ENCODE peak calls at places on chromosomes 3 and 15, in seven cellular contexts. R is lower lobe of right lung, T is transverse colon, N is neural progenitor cell, C is aorta, X is heart left ventricle, H is IMR-90. E is an unnamed sample. For H3K27me3 and H3K4me1, the result is how much of the 10 kb centered on the place peaks cover.

GRCh38 chr15:58138106-58138505 is at the start of gene AQP9:
- DNase-seq in R (no peak), T (no peak), N (no peak), C (no peak), X (no peak), H (no peak), E (no peak)

GRCh38 chr3:100776736-100777135 is 67.4 kb downstream of the TFG start:
- DNase-seq in R (no peak), T (no peak), N (peak), C (no peak), X (no peak), H (peak), E (no peak)

GRCh38 chr3:84820126-84820525 is 138.7 kb upstream of the CADM2 start:
- DNase-seq in R (no peak), T (no peak), N (no peak), C (no peak), X (no peak), H (no peak), E (no peak)

GRCh38 chr3:178367817-178368617 is 168.2 kb upstream of the KCNMB2 start:
- DNase-seq in R (no peak), T (no peak), N (no peak), C (no peak), X (no peak), H (no peak), E (no peak)

GRCh38 chr15:29900237-29901189 is 78.2 kb upstream of the TJP1 start:
- DNase-seq in R (no peak), T (no peak), N (no peak), C (no peak), X (no peak), H (no peak), E (no peak)

GRCh38 chr3:107985496-107985895 is 105.3 kb downstream of the CD47 start:
- DNase-seq in R (no peak), T (no peak), N (no peak), C (no peak), X (no peak), H (no peak), E (no peak)

GRCh38 chr15:70643783-70644125 is 119.6 kb downstream of the UACA start:
- DNase-seq in R (no peak), T (no peak), N (no peak), C (no peak), X (no peak), H (no peak), E (no peak)

GRCh38 chr15:79849789-79850188 is 47.0 kb downstream of the MTHFS start:
- DNase-seq in R (no peak), T (no peak), N (peak), C (no peak), X (no peak), H (peak), E (no peak)

GRCh38 chr3:90054306-90054705 is 946.9 kb downstream of the EPHA3 start:
- DNase-seq in R (no peak), T (no peak), N (no peak), C (no peak), X (no peak), H (no peak), E (no peak)

GRCh38 chr3:45225465-45226205 is 452 bp downstream of the TMEM158 start:
- DNase-seq in R (peak), T (no peak), N (peak), C (peak), X (peak), H (no peak), E (peak)

GRCh38 chr3:45226206-45226915 is at the start of gene TMEM158:
- DNase-seq in R (peak), T (peak), N (peak), C (peak), X (peak), H (peak), E (peak)

GRCh38 chr3:45224824-45225464 is 1.1 kb downstream of the TMEM158 start:
- DNase-seq in R (peak), T (peak), N (peak), C (peak), X (peak), H (peak), E (peak)

GRCh38 chr3:45227131-45227819 is 1.2 kb upstream of the TMEM158 start:
- DNase-seq in R (no peak), T (no peak), N (peak), C (no peak), X (no peak), H (no peak), E (no peak)

GRCh38 chr3:45223889-45224730 is 2.0 kb downstream of the TMEM158 start:
- DNase-seq in R (no peak), T (no peak), N (no peak), C (no peak), X (no peak), H (peak), E (no peak)
- H3K27ac ChIP-seq in R (no peak), T (no peak), N (no peak), C (no peak), X (no peak), H (peak), E (no peak)

GRCh38 chr3:37126856-37127255 is 47.5 kb downstream of the LRRFIP2 start:
- DNase-seq in R (no peak), T (no peak), N (no peak), C (no peak), X (no peak), H (no peak), E (no peak)

GRCh38 chr3:37125702-37126101 is 48.7 kb downstream of the LRRFIP2 start:
- DNase-seq in R (no peak), T (no peak), N (no peak), C (no peak), X (no peak), H (no peak), E (no peak)

GRCh38 chr3:37129871-37130270 is 44.5 kb downstream of the LRRFIP2 start:
- DNase-seq in R (no peak), T (no peak), N (no peak), C (no peak), X (no peak), H (peak), E (no peak)

GRCh38 chr3:37125195-37125594 is 49.2 kb downstream of the LRRFIP2 start:
- DNase-seq in R (no peak), T (no peak), N (no peak), C (no peak), X (no peak), H (no peak), E (no peak)

DNA sequence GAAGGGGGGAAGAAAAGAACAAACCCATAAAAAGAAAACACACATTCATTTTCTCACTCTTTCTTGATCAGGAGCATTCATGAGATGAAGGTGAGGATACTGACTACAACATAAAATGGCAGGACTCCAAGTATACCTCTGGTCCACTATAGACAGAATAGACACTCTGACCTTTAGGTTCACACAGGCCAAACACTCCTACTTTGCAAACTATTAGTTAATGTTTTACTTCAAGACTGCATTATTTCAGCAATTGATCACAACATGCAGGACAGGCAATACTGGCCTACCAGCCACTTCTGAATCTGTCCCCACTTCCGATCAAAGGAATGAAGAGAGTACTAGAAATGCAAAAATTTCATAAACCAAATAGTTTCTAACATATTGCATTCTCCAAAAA is 47.0 kb downstream of the LRRFIP2 start:
- DNase-seq in R (no peak), T (no peak), N (no peak), C (no peak), X (no peak), H (no peak), E (no peak)
- H3K27me3 ChIP-seq in R (under half), T (under half), N (under half), C (under half), X (under half), H (under half), E (under half)

GRCh38 chr15:99126930-99127329 is 22.1 kb downstream of the SYNM start:
- DNase-seq in R (peak), T (no peak), N (no peak), C (no peak), X (no peak), H (no peak), E (no peak)
- H3K4me1 ChIP-seq in R (under half), T (under half), N (under half), C (under half), X (half or more), H (under half), E (under half)

GRCh38 chr3:31079691-31080090 is 185.2 kb upstream of the GADL1 start:
- DNase-seq in R (no peak), T (no peak), N (no peak), C (no peak), X (no peak), H (peak), E (no peak)

GRCh38 chr3:31081031-31081662 is 186.7 kb upstream of the GADL1 start:
- DNase-seq in R (no peak), T (no peak), N (no peak), C (no peak), X (no peak), H (no peak), E (no peak)

GRCh38 chr3:31077826-31078225 is 183.4 kb upstream of the GADL1 start:
- DNase-seq in R (no peak), T (no peak), N (no peak), C (no peak), X (no peak), H (peak), E (no peak)

DNA sequence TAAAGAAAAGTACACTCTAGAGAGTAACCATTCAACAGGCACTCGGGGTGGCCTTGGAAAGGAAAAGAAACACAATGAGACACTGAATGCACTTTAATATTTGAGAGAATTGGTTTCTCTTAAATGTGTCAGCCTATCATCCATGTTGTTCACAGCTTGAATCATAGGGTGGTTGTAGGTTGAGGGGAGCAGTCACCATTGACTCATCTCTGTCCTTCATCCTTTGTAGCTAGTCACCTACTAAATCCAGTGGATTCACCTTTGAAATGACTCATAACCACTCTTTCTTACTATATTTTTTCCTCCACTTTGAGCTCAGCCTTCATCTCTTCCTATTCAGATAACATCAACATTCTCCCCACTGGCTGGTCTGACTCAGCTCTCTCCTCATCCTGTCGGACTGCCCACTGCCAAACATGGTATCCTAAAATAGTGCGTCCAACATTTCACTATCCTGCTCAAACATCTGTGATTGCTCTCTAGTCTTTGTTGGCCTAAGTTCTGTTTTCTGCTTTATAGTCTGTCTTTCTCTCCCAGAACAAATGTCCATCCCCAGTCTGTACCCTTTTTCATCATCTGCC is 182.7 kb upstream of the GADL1 start:
- DNase-seq in R (no peak), T (no peak), N (no peak), C (no peak), X (no peak), H (peak), E (no peak)
- H3K27ac ChIP-seq in R (no peak), T (no peak), N (no peak), C (no peak), X (no peak), H (no peak), E (no peak)

DNA sequence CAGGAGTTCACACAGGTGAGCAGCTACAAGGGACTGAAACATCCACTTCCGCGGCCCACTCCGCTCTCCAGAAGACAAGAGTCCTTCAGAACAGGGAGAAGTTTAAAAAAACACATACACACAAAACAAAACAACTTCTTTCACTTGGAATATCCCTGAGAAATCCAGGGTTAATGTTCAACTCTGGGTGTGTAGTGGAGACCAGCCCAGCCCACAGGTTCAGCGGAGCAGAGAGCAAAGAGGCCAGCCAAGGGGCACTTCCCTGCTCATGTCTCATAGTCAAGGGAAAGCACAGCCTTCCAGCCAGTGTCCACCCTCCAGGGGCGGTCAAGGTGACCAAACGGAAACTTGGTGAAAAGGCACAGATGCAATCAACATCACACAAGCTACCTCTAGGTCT is 41.6 kb downstream of the WNT5A start:
- DNase-seq in R (peak), T (peak), N (no peak), C (no peak), X (no peak), H (no peak), E (no peak)
- H3K27me3 ChIP-seq in R (under half), T (under half), N (under half), C (under half), X (under half), H (under half), E (under half)

GRCh38 chr3:57131210-57131588 is 34.0 kb downstream of the IL17RD start:
- DNase-seq in R (no peak), T (no peak), N (no peak), C (no peak), X (no peak), H (no peak), E (no peak)
- H3K4me1 ChIP-seq in R (under half), T (under half), N (half or more), C (under half), X (under half), H (under half), E (under half)

GRCh38 chr15:40244961-40245523 is 6.2 kb downstream of the PAK6 start:
- DNase-seq in R (no peak), T (peak), N (no peak), C (peak), X (no peak), H (no peak), E (peak)
- H3K27ac ChIP-seq in R (peak), T (no peak), N (no peak), C (no peak), X (no peak), H (no peak), E (no peak)

GRCh38 chr3:198096015-198096414 is 136.0 kb downstream of the LMLN start:
- DNase-seq in R (no peak), T (no peak), N (no peak), C (no peak), X (no peak), H (no peak), E (no peak)

GRCh38 chr3:198088421-198088955 is 128.5 kb downstream of the LMLN start:
- DNase-seq in R (no peak), T (no peak), N (no peak), C (no peak), X (no peak), H (no peak), E (no peak)

GRCh38 chr3:198090795-198091194 is 130.8 kb downstream of the LMLN start:
- DNase-seq in R (no peak), T (no peak), N (no peak), C (no peak), X (no peak), H (no peak), E (no peak)

GRCh38 chr3:198093082-198093679 is 133.2 kb downstream of the LMLN start:
- DNase-seq in R (no peak), T (no peak), N (no peak), C (no peak), X (no peak), H (no peak), E (no peak)

GRCh38 chr3:198092276-198092675 is 132.3 kb downstream of the LMLN start:
- DNase-seq in R (no peak), T (no peak), N (no peak), C (no peak), X (no peak), H (no peak), E (no peak)
- H3K27me3 ChIP-seq in R (under half), T (half or more), N (half or more), C (under half), X (under half), H (under half), E (half or more)

GRCh38 chr15:68205949-68206539 is 912 bp upstream of the CALML4 start:
- DNase-seq in R (peak), T (peak), N (no peak), C (no peak), X (peak), H (no peak), E (peak)
- H3K4me1 ChIP-seq in R (under half), T (under half), N (under half), C (under half), X (under half), H (under half), E (under half)

GRCh38 chr15:25810631-25811077 is 52.5 kb downstream of the ATP10A start:
- DNase-seq in R (no peak), T (no peak), N (peak), C (peak), X (no peak), H (no peak), E (no peak)
- H3K27ac ChIP-seq in R (no peak), T (no peak), N (no peak), C (no peak), X (no peak), H (no peak), E (no peak)